ENCODE peak calls at places on chromosomes 1 and 21, in four cellular contexts. E, T, Q and V are unnamed samples.

GRCh38 chr1:151539321-151540020 is 638 bp upstream of the TUFT1 start:
- DNase-seq in Q (peak), T (no peak), E (peak), V (peak)

GRCh38 chr1:12450090-12450764 is 167.8 kb downstream of the DHRS3 start:
- DNase-seq in Q (no peak), T (no peak), E (no peak), V (no peak)

GRCh38 chr1:98523256-98523655 is 138.3 kb upstream of the SNX7 start:
- DNase-seq in T (no peak), E (no peak), Q (no peak), V (no peak)

GRCh38 chr1:194816859-194817258 is 1630.4 kb upstream of the B3GALT2 start:
- DNase-seq in E (no peak), Q (no peak), T (no peak), V (no peak)

GRCh38 chr1:225410036-225410435 is 17.8 kb downstream of the LBR start:
- DNase-seq in E (no peak), T (no peak), Q (no peak), V (no peak)

GRCh38 chr1:149899460-149900284 is at the start of gene BOLA1:
- DNase-seq in Q (peak), T (peak), E (peak), V (peak)

GRCh38 chr1:28456078-28456477 is 49.8 kb upstream of the RCC1 start:
- DNase-seq in Q (no peak), E (no peak), T (no peak), V (peak)

GRCh38 chr1:225657462-225657989 is 4.6 kb upstream of the ENAH start:
- DNase-seq in Q (no peak), T (no peak), E (no peak), V (no peak)

GRCh38 chr1:229271448-229272120 is 673 bp downstream of the RAB4A start:
- DNase-seq in T (no peak), E (no peak), Q (no peak), V (no peak)

GRCh38 chr1:2494323-2494693 is 18.2 kb downstream of the PLCH2 start:
- DNase-seq in E (no peak), Q (peak), T (no peak), V (no peak)

GRCh38 chr1:19210772-19211549 is 895 bp upstream of the UBR4 start:
- DNase-seq in E (no peak), T (no peak), Q (no peak), V (peak)

GRCh38 chr1:158366783-158367182 is 13.1 kb downstream of the CD1E start:
- DNase-seq in T (no peak), E (no peak), Q (no peak), V (peak)

GRCh38 chr1:154565876-154566275 is 1.7 kb upstream of the CHRNB2 start:
- DNase-seq in Q (no peak), E (no peak), T (no peak), V (no peak)

GRCh38 chr1:15942661-15943514 is 33.0 kb downstream of the ZBTB17 start:
- DNase-seq in E (no peak), Q (no peak), T (no peak), V (no peak)

GRCh38 chr1:246295968-246296367 is 211.1 kb downstream of the SMYD3 start:
- DNase-seq in T (no peak), E (no peak), Q (no peak), V (no peak)

GRCh38 chr1:226457307-226457712 is 49.4 kb upstream of the PARP1 start:
- DNase-seq in E (no peak), Q (no peak), T (peak), V (peak)

GRCh38 chr1:181310560-181310959 is 172.8 kb upstream of the CACNA1E start:
- DNase-seq in Q (no peak), T (no peak), E (no peak), V (no peak)

GRCh38 chr1:197343663-197344273 is 75.7 kb downstream of the CRB1 start:
- DNase-seq in T (no peak), E (no peak), Q (no peak), V (no peak)

GRCh38 chr1:203099121-203099520 is 13.3 kb upstream of the MYOG start:
- DNase-seq in T (no peak), E (no peak), Q (no peak), V (no peak)

GRCh38 chr21:39387461-39388037 is 38.7 kb upstream of the HMGN1 start:
- DNase-seq in Q (peak), T (peak), E (peak), V (peak)

GRCh38 chr1:209455133-209455532 is 128.4 kb upstream of the CAMK1G start:
- DNase-seq in T (no peak), E (no peak), Q (no peak), V (no peak)

GRCh38 chr21:30345014-30345413 is 3.4 kb downstream of the KRTAP23-1 start:
- DNase-seq in T (no peak), E (no peak), Q (no peak), V (no peak)

GRCh38 chr1:44021581-44022321 is 9.5 kb downstream of the SLC6A9 start:
- DNase-seq in Q (no peak), E (no peak), T (no peak), V (no peak)

GRCh38 chr1:206442101-206442500 is 28.2 kb upstream of the IKBKE start:
- DNase-seq in E (no peak), T (no peak), Q (no peak), V (no peak)

GRCh38 chr1:207181838-207182237 is 77.8 kb downstream of the C4BPA start:
- DNase-seq in E (no peak), Q (no peak), T (no peak), V (no peak)

GRCh38 chr1:5342830-5343229 is 649.4 kb downstream of the NPHP4 start:
- DNase-seq in T (no peak), Q (no peak), E (no peak), V (no peak)

GRCh38 chr1:212655668-212656440 is 43.8 kb downstream of the BATF3 start:
- DNase-seq in T (peak), E (no peak), Q (no peak), V (no peak)

GRCh38 chr1:15852036-15852827 is 4.7 kb downstream of the SPEN start:
- DNase-seq in E (no peak), Q (no peak), T (no peak), V (no peak)

GRCh38 chr1:62849031-62849430 is 65.1 kb downstream of the ATG4C start:
- DNase-seq in T (no peak), Q (no peak), E (no peak), V (no peak)

GRCh38 chr1:40040511-40041465 is at the start of gene CAP1:
- DNase-seq in E (peak), Q (peak), T (peak), V (peak)

GRCh38 chr1:40684669-40685068 is 6.8 kb upstream of the NFYC start:
- DNase-seq in Q (no peak), E (no peak), T (no peak), V (no peak)

GRCh38 chr1:247334378-247335133 is 2.9 kb upstream of the ZNF496 start:
- DNase-seq in E (no peak), Q (no peak), T (no peak), V (no peak)

GRCh38 chr1:101147381-101147780 is 89.4 kb upstream of the S1PR1 start:
- DNase-seq in Q (no peak), E (peak), T (no peak), V (no peak)

GRCh38 chr1:98991127-98992003 is 13.3 kb downstream of the PLPPR5 start:
- DNase-seq in E (no peak), T (no peak), Q (no peak), V (peak)

DNA sequence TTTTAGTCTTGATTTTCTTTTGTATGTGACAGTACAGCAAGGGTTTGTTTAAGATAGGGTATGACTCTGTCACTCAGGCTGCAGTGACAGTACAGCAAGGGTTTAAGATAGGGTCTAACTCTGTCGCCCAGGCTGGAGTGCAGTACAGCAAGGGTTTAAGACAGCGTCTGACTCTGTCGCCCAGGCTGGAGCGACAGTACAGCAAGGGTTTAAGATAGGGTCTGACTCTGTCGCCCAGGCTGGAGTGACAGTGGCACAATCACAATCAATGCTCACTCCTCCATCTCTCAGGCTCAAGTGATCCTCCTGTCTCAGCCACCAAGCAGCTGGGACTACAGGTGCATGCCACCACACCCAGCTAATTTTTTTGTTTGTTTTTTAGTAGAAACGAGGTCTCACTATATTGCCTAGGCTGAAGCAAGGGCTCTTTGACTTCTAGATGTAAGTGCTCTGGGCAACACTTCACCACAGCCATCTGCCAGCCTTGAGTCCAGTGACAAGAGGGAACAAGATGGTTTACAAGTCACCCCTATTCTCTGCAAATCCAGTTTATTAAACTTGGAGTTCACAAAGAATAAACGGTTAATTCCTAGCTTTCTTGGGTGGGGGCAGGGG is 965 bp upstream of the SH2D5 start:
- DNase-seq in Q (no peak), E (no peak), T (no peak), V (no peak)
- H3K4me3 ChIP-seq in Q (no peak), E (peak), T (no peak), V (no peak)

GRCh38 chr1:193406901-193407300 is 220.5 kb upstream of the B3GALT2 start:
- DNase-seq in Q (no peak), T (peak), E (no peak), V (peak)

GRCh38 chr1:193412748-193413147 is 226.3 kb upstream of the B3GALT2 start:
- DNase-seq in Q (no peak), T (no peak), E (no peak), V (no peak)

GRCh38 chr1:193411771-193412170 is 225.4 kb upstream of the B3GALT2 start:
- DNase-seq in T (no peak), E (no peak), Q (no peak), V (no peak)

GRCh38 chr1:193413376-193413775 is 227.0 kb upstream of the B3GALT2 start:
- DNase-seq in T (no peak), E (no peak), Q (no peak), V (no peak)

DNA sequence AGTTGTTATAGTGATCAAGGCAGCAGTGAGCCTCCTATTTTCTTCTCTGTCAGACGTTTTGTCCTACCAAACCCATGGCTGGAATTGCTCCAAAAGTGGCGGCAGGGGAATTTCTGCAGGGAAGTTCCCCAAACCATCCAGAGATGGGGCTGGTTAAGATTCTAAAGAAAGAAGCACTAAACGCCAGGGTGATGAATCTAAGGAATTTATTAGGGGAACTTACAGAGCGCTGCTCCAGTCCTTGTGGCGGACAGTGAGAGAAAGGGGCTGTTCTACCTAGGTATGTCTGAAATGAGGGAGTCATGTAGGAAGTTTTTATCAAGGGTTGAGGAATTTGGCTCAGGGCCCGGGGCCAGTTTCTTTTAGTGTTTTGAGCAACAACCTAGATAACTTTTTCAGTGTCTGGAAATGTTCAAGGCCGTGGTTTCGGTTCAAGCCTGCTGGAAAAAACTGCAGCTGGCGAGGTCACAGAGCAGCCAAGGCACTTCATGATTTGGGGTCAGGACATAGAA is 222.4 kb upstream of the B3GALT2 start:
- DNase-seq in Q (no peak), T (no peak), E (peak), V (no peak)
- H3K4me3 ChIP-seq in Q (no peak), T (no peak), E (peak), V (no peak)

DNA sequence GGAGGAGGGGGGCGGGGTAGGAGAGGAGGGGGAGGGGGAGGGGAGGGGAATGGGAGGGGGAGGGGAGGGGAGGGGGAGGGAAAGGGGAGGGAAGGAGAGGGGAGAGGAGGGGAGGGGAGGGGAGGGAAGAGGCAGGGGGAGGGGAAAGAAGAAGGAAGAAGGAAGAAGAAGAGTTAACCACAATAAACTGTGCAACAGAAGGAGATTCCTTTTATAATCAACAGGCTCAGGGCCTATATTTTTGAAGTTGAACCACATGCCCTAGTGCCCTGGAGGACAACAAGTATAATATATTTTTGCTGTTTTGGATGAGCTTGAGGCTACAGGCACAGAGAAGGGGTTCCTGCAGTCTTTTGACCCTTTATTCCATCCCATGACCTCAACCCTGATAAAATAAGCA is 228.2 kb upstream of the IRF2BP2 start:
- DNase-seq in Q (no peak), E (no peak), T (no peak), V (peak)
- H3K4me3 ChIP-seq in Q (no peak), E (no peak), T (no peak), V (no peak)

DNA sequence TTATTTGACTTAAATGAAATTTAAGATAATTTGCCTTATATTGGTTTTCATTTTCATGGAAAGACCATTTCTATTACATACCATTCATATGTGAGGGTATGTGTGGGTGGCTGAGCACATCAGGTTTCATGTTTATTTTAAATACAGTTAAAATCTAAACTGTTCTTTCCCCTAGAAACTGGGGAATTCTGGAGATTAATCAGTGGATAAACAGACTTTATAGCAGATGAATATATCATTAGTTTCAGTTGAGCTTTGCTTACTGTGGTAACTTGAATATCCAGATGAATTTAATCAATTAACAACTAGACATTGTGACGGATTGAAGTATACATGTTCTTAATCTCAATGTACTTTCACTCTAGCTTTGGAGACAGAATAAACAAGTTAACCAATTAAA is 97.5 kb downstream of the PDE4B start:
- DNase-seq in T (no peak), Q (no peak), E (no peak), V (no peak)
- H3K4me3 ChIP-seq in T (no peak), Q (no peak), E (no peak), V (no peak)

DNA sequence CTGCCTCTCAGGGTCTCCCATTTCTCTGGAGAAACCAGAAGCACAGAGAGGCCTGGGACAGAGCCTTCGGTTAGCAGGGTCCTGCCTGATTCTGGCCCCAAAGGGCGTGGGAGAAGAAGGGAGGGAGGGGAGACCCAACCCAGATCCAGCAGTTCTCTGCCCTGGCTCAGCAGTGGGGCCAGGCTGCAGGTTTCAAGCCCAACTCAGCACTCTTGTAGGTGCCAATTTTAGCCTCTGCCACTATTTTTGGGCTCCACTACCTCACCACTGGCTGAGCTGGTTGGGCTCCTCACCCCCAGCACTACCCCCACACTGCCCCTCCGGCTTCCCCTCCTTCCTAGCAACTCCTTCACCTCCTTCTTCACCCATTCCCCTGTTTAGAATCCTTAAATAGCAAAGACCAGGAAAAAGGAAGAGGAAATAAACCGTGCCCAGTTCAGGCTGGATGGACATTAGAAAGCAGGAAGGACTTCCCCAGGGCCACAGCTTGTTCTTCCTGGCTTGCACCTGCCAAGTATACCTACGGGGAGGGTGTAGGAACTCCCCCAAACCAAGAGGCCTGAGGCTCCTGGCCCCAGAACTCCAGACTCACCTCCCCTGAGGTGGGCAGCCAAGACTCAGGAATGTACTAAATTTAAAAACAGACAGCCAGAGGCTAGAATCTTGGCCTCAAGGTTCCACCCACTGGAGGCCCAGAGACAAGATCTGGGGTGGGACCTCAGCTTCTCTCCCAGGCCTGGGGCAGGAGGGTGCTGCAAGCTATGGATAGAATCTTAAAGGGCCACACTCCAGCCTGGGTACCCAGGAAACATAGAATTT is 1.4 kb upstream of the ARHGEF2 start:
- DNase-seq in T (no peak), E (peak), Q (no peak), V (no peak)
- H3K4me3 ChIP-seq in T (peak), E (peak), Q (peak), V (peak)

DNA sequence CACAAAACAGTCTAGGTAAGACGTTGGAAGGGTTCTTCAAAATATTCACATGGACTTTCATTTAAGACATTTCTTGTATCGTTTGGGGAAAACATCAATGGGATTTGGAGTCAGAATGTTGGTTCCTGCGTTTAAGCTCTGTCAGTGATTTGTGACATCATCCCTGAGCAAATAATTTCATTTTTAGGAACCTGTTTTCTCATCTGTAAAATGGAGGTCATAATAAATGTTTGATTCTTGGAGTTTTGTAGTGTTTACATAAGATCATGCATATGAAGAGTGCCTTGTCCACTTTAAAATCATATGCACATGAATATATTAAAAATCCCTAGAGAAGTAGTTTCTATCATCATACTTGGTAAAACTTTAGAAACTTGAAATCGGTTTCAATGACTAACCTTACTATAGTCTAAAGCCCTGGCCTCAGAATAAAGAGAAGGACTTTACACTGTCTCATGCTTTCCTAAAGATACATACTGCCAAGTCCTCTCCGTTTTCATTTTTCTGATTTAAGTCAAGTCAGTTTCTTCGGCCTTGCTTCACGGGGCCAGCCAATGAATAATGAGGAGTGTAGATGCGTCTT is 178.4 kb downstream of the ADSS2 start:
- DNase-seq in Q (no peak), E (no peak), T (no peak), V (no peak)
- H3K4me3 ChIP-seq in Q (no peak), E (no peak), T (no peak), V (no peak)